ENCODE peak calls at places on chromosomes 16 and 17, in five cellular contexts. One of them, this sample, is unnamed.

GRCh38 chr16:50136399-50136798 is 16.7 kb upstream of the TENT4B start:
- DNase-seq in HepG2: no peak
- DNase-seq in GM12878: no peak
- DNase-seq in SK-N-SH: no peak
- DNase-seq in Panc1: no peak
- DNase-seq in this sample: peak

GRCh38 chr16:16974192-16974591 is 496.6 kb downstream of the XYLT1 start:
- DNase-seq in Panc1: no peak
- DNase-seq in GM12878: no peak
- DNase-seq in HepG2: no peak
- DNase-seq in SK-N-SH: no peak
- DNase-seq in this sample: no peak

GRCh38 chr17:73232587-73233373 is 28.9 kb downstream of the CPSF4L start:
- DNase-seq in GM12878: no peak
- DNase-seq in Panc1: no peak
- DNase-seq in HepG2: no peak
- DNase-seq in SK-N-SH: no peak
- DNase-seq in this sample: peak

GRCh38 chr17:83126275-83126930 is 47.0 kb downstream of the METRNL start:
- DNase-seq in SK-N-SH: no peak
- DNase-seq in Panc1: no peak
- DNase-seq in HepG2: no peak
- DNase-seq in GM12878: no peak
- DNase-seq in this sample: no peak

GRCh38 chr16:89798832-89799370 is 17.5 kb downstream of the FANCA start:
- DNase-seq in HepG2: no peak
- DNase-seq in Panc1: no peak
- DNase-seq in SK-N-SH: peak
- DNase-seq in GM12878: no peak
- DNase-seq in this sample: no peak

GRCh38 chr16:73047221-73047535 is 750 bp downstream of the ZFHX3 start:
- DNase-seq in GM12878: no peak
- DNase-seq in HepG2: no peak
- DNase-seq in Panc1: no peak
- DNase-seq in SK-N-SH: no peak
- DNase-seq in this sample: no peak

GRCh38 chr16:57619606-57620315 is 8.7 kb upstream of the ADGRG1 start:
- DNase-seq in SK-N-SH: no peak
- DNase-seq in HepG2: peak
- DNase-seq in Panc1: no peak
- DNase-seq in GM12878: no peak
- DNase-seq in this sample: peak

GRCh38 chr17:71084219-71084618 is 914.9 kb downstream of the KCNJ2 start:
- DNase-seq in Panc1: no peak
- DNase-seq in GM12878: no peak
- DNase-seq in HepG2: peak
- DNase-seq in SK-N-SH: peak
- DNase-seq in this sample: peak

GRCh38 chr16:87086156-87086555 is 231.0 kb downstream of the C16orf95 start:
- DNase-seq in GM12878: no peak
- DNase-seq in Panc1: no peak
- DNase-seq in SK-N-SH: no peak
- DNase-seq in HepG2: no peak
- DNase-seq in this sample: no peak

GRCh38 chr16:77599793-77600415 is 122.4 kb upstream of the NUDT7 start:
- DNase-seq in SK-N-SH: peak
- DNase-seq in HepG2: peak
- DNase-seq in GM12878: no peak
- DNase-seq in Panc1: no peak
- DNase-seq in this sample: peak

GRCh38 chr17:78132086-78132676 is 1.6 kb downstream of the TMC8 start:
- DNase-seq in SK-N-SH: no peak
- DNase-seq in HepG2: no peak
- DNase-seq in GM12878: no peak
- DNase-seq in Panc1: no peak
- DNase-seq in this sample: peak

GRCh38 chr16:89241187-89242003 is 23.9 kb downstream of the ZNF778 start:
- DNase-seq in Panc1: peak
- DNase-seq in GM12878: peak
- DNase-seq in SK-N-SH: peak
- DNase-seq in HepG2: peak
- DNase-seq in this sample: peak

GRCh38 chr16:62249069-62249468 is 212.8 kb upstream of the CDH8 start:
- DNase-seq in GM12878: no peak
- DNase-seq in Panc1: no peak
- DNase-seq in HepG2: no peak
- DNase-seq in SK-N-SH: no peak
- DNase-seq in this sample: peak

GRCh38 chr16:27781195-27781524 is 231.2 kb downstream of the KATNIP start:
- DNase-seq in SK-N-SH: peak
- DNase-seq in GM12878: no peak
- DNase-seq in HepG2: no peak
- DNase-seq in Panc1: no peak
- DNase-seq in this sample: no peak

GRCh38 chr17:12680407-12680897 is 14.8 kb downstream of the MYOCD start:
- DNase-seq in Panc1: no peak
- DNase-seq in SK-N-SH: no peak
- DNase-seq in GM12878: no peak
- DNase-seq in HepG2: no peak
- DNase-seq in this sample: peak

GRCh38 chr17:43171761-43172487 is 910 bp downstream of the NBR1 start:
- DNase-seq in HepG2: peak
- DNase-seq in Panc1: peak
- DNase-seq in GM12878: no peak
- DNase-seq in SK-N-SH: no peak
- DNase-seq in this sample: peak

GRCh38 chr17:15289285-15290185 is 24.4 kb upstream of the PMP22 start:
- DNase-seq in Panc1: no peak
- DNase-seq in HepG2: peak
- DNase-seq in GM12878: no peak
- DNase-seq in SK-N-SH: peak
- DNase-seq in this sample: no peak

GRCh38 chr16:17511340-17511739 is 40.6 kb upstream of the XYLT1 start:
- DNase-seq in Panc1: no peak
- DNase-seq in SK-N-SH: peak
- DNase-seq in GM12878: no peak
- DNase-seq in HepG2: no peak
- DNase-seq in this sample: no peak

GRCh38 chr16:26649646-26650045 is 417.1 kb upstream of the C16orf82 start:
- DNase-seq in SK-N-SH: no peak
- DNase-seq in Panc1: no peak
- DNase-seq in HepG2: no peak
- DNase-seq in GM12878: no peak
- DNase-seq in this sample: no peak

GRCh38 chr17:66549312-66549705 is 246.9 kb downstream of the PRKCA start:
- DNase-seq in HepG2: no peak
- DNase-seq in GM12878: no peak
- DNase-seq in SK-N-SH: no peak
- DNase-seq in Panc1: no peak
- DNase-seq in this sample: peak

GRCh38 chr17:36599546-36600250 is 1.7 kb upstream of the MRM1 start:
- DNase-seq in SK-N-SH: no peak
- DNase-seq in GM12878: no peak
- DNase-seq in HepG2: no peak
- DNase-seq in Panc1: no peak
- DNase-seq in this sample: no peak

GRCh38 chr17:6574689-6575595 is 18.6 kb upstream of the PITPNM3 start:
- DNase-seq in HepG2: no peak
- DNase-seq in Panc1: no peak
- DNase-seq in SK-N-SH: no peak
- DNase-seq in GM12878: peak
- DNase-seq in this sample: no peak

DNA sequence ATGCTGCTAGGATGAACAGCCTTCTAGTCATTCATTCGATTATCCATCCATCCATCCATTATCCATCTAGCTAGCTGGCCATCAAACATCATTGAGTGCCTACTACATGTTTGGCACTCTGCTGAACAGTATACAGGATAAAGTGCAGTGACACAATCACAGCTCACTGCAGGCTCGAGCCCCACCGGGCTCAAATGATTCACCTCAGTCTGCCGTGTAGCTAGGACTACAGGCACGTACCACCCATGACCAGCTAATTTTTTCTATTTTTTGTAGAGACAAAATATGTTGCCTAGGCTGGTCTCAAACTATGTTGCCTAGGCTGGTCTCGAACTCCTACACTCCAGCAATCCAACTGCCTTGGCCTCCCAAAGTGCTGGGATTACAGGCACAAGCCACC is 50.0 kb downstream of the SSH2 start:
- DNase-seq in HepG2: no peak
- DNase-seq in SK-N-SH: no peak
- DNase-seq in GM12878: no peak
- DNase-seq in Panc1: no peak
- DNase-seq in this sample: no peak
- TF ChIP-seq REST in HepG2: no peak
- TF ChIP-seq REST in SK-N-SH: no peak
- TF ChIP-seq REST in GM12878: no peak
- TF ChIP-seq REST in Panc1: no peak
- TF ChIP-seq REST in this sample: no peak

GRCh38 chr17:28989028-28989427 is 16.8 kb downstream of the SEZ6 start:
- DNase-seq in SK-N-SH: no peak
- DNase-seq in HepG2: no peak
- DNase-seq in GM12878: no peak
- DNase-seq in Panc1: no peak
- DNase-seq in this sample: no peak

GRCh38 chr17:28988475-28988874 is 17.4 kb downstream of the SEZ6 start:
- DNase-seq in HepG2: no peak
- DNase-seq in GM12878: no peak
- DNase-seq in Panc1: no peak
- DNase-seq in SK-N-SH: no peak
- DNase-seq in this sample: no peak

GRCh38 chr17:28983286-28984240 is 22.3 kb downstream of the SEZ6 start:
- DNase-seq in Panc1: no peak
- DNase-seq in SK-N-SH: no peak
- DNase-seq in GM12878: no peak
- DNase-seq in HepG2: no peak
- DNase-seq in this sample: no peak

GRCh38 chr17:28985950-28986713 is 19.7 kb downstream of the SEZ6 start:
- DNase-seq in SK-N-SH: no peak
- DNase-seq in Panc1: no peak
- DNase-seq in GM12878: no peak
- DNase-seq in HepG2: no peak
- DNase-seq in this sample: peak

DNA sequence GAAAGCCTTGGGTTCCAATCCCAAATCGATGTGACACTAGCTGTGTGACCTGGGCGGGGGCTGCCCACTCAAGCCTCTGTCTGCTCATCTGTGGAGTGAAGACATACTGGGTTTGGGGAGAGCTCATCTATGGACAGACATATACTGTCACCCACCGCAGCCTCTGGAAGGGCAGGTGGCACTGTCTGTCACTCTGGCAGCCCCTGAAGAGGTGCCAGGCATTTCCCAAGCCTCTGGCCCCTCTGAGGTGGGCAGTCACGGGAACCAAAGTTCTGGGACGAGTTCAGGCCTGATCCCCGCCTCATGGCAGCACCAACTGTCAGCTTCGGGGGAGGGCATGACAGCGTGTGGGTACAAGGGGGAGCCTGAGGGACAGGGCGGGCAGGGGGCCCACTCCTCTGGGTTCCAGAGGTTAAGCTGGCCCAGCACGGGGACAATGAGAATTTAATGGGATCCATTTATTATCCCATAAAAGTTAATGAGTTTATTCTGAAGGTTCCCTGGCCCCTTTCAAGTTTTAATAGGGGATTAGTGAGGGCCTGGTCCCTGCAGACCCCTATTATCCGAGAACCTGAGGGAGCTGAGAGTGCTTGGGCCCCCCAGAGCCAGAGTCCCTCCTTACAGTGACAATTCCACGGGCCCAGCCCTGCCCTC is 19.0 kb downstream of the SEZ6 start:
- DNase-seq in GM12878: no peak
- DNase-seq in SK-N-SH: no peak
- DNase-seq in Panc1: no peak
- DNase-seq in HepG2: no peak
- DNase-seq in this sample: no peak
- H3K27ac ChIP-seq in GM12878: no peak
- H3K27ac ChIP-seq in SK-N-SH: no peak
- H3K27ac ChIP-seq in Panc1: no peak
- H3K27ac ChIP-seq in HepG2: no peak
- H3K27ac ChIP-seq in this sample: no peak

GRCh38 chr16:15535772-15536171 is 101.4 kb downstream of the BMERB1 start:
- DNase-seq in GM12878: no peak
- DNase-seq in HepG2: no peak
- DNase-seq in Panc1: no peak
- DNase-seq in SK-N-SH: no peak
- DNase-seq in this sample: no peak

GRCh38 chr16:15542261-15542660 is 100.7 kb downstream of the MARF1 start:
- DNase-seq in GM12878: no peak
- DNase-seq in HepG2: no peak
- DNase-seq in Panc1: no peak
- DNase-seq in SK-N-SH: no peak
- DNase-seq in this sample: peak

GRCh38 chr16:15536813-15537212 is 102.4 kb downstream of the BMERB1 start:
- DNase-seq in SK-N-SH: no peak
- DNase-seq in Panc1: no peak
- DNase-seq in GM12878: no peak
- DNase-seq in HepG2: no peak
- DNase-seq in this sample: no peak

GRCh38 chr16:15538484-15538883 is 104.1 kb downstream of the BMERB1 start:
- DNase-seq in SK-N-SH: no peak
- DNase-seq in GM12878: no peak
- DNase-seq in HepG2: no peak
- DNase-seq in Panc1: no peak
- DNase-seq in this sample: no peak

DNA sequence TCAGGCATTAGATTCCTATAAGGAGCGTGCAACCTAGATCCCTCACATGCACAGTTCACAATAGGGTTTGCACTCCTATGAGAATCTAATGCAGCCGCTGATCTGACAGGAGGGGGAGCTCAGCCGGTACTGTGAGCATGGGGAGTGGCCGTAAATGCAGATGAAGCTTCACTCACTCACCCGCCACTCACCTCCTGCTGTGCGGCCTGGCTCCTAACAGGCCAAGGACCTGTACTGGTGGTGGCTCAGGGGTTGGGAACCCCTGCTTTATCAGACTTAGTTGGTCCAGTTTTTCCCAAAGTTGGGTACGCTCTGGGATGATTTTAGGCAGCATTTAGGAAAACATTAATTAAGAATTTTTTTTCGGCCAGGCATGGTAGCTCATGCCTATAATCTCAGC is 103.8 kb downstream of the MARF1 start:
- DNase-seq in Panc1: no peak
- DNase-seq in HepG2: peak
- DNase-seq in GM12878: no peak
- DNase-seq in SK-N-SH: no peak
- DNase-seq in this sample: peak
- TF ChIP-seq POLR2AphosphoS5 in Panc1: no peak
- TF ChIP-seq POLR2AphosphoS5 in HepG2: no peak
- TF ChIP-seq POLR2AphosphoS5 in GM12878: no peak
- TF ChIP-seq POLR2AphosphoS5 in SK-N-SH: no peak
- TF ChIP-seq POLR2AphosphoS5 in this sample: no peak

DNA sequence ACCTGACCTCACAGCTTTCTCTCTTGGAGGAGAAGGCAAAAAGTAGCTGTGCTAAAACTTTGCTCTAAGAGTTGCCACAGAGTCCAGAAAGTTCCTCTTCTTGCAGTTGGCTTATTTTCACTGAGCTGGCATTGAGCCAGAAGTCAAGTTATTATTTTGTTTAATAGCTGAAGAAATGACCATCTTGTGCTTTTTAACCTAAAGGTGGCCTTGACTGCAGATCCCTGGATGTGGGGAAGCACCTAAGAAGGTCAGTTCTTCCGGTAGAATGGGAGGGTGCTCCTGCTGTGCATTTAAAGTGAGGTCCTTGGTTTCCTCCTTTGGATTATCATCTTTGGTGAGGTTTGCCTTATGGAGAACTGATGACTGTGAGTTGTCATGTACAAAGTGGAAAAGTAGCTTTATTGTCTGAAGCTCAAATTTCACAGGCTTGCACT is 66.4 kb downstream of the PCTP start:
- DNase-seq in HepG2: no peak
- DNase-seq in GM12878: no peak
- DNase-seq in Panc1: no peak
- DNase-seq in SK-N-SH: no peak
- DNase-seq in this sample: no peak
- TF ChIP-seq REST in HepG2: no peak
- TF ChIP-seq REST in GM12878: no peak
- TF ChIP-seq REST in Panc1: no peak
- TF ChIP-seq REST in SK-N-SH: no peak
- TF ChIP-seq REST in this sample: no peak